ENCODE peak calls at places on chromosome 5, in eight cellular contexts. E is lung; B is naive thymus-derived CD4-positive, alpha-beta T cell; Z is fibroblast of lung; G is body of pancreas; P is OCI-LY7; T is BE2C; J is mesendoderm. L is an unnamed sample. For H3K36me3, the result is how much of the 10 kb centered on the place peaks cover.

GRCh38 chr5:75071100-75071499 is 18.7 kb upstream of the GCNT4 start:
- DNase-seq in E (no peak), B (no peak), Z (no peak), G (no peak), P (no peak), T (no peak), J (no peak), L (no peak)

GRCh38 chr5:139414601-139415121 is 10.8 kb upstream of the SPATA24 start:
- DNase-seq in E (no peak), B (no peak), Z (peak), G (no peak), P (no peak), T (no peak), J (no peak), L (no peak)

GRCh38 chr5:14707811-14708210 is 43.3 kb downstream of the OTULIN start:
- DNase-seq in E (no peak), B (no peak), Z (no peak), G (no peak), P (no peak), T (no peak), J (no peak), L (no peak)

GRCh38 chr5:28512648-28513047 is 1474.3 kb upstream of the CDH9 start:
- DNase-seq in E (no peak), B (no peak), Z (no peak), G (no peak), P (no peak), T (no peak), J (no peak), L (no peak)

GRCh38 chr5:90351101-90351500 is 58.5 kb downstream of the CETN3 start:
- DNase-seq in E (no peak), B (no peak), Z (no peak), G (no peak), P (no peak), T (no peak), J (no peak), L (no peak)

GRCh38 chr5:100760700-100761099 is 142.4 kb downstream of the ST8SIA4 start:
- DNase-seq in E (no peak), B (no peak), Z (no peak), G (no peak), P (no peak), T (no peak), J (no peak), L (no peak)

GRCh38 chr5:10555134-10555733 is 8.6 kb upstream of the ANKRD33B start:
- DNase-seq in E (no peak), B (no peak), Z (peak), G (no peak), P (no peak), T (peak), J (peak), L (no peak)

GRCh38 chr5:178466342-178466741 is 123.9 kb downstream of the COL23A1 start:
- DNase-seq in E (no peak), B (no peak), Z (no peak), G (no peak), P (no peak), T (no peak), J (no peak), L (no peak)

GRCh38 chr5:87434461-87434860 is 21.7 kb upstream of the CCNH start:
- DNase-seq in E (no peak), B (no peak), Z (no peak), G (no peak), P (no peak), T (no peak), J (no peak), L (no peak)

GRCh38 chr5:54887663-54888062 is 97.7 kb downstream of the ESM1 start:
- DNase-seq in E (no peak), B (no peak), Z (no peak), G (no peak), P (no peak), T (no peak), J (no peak), L (no peak)

GRCh38 chr5:126124706-126125345 is 298.4 kb upstream of the GRAMD2B start:
- DNase-seq in E (no peak), B (no peak), Z (peak), G (no peak), P (no peak), T (no peak), J (peak), L (no peak)

GRCh38 chr5:124592891-124593290 is 153.5 kb downstream of the ZNF608 start:
- DNase-seq in E (no peak), B (no peak), Z (no peak), G (no peak), P (no peak), T (peak), J (no peak), L (no peak)

DNA sequence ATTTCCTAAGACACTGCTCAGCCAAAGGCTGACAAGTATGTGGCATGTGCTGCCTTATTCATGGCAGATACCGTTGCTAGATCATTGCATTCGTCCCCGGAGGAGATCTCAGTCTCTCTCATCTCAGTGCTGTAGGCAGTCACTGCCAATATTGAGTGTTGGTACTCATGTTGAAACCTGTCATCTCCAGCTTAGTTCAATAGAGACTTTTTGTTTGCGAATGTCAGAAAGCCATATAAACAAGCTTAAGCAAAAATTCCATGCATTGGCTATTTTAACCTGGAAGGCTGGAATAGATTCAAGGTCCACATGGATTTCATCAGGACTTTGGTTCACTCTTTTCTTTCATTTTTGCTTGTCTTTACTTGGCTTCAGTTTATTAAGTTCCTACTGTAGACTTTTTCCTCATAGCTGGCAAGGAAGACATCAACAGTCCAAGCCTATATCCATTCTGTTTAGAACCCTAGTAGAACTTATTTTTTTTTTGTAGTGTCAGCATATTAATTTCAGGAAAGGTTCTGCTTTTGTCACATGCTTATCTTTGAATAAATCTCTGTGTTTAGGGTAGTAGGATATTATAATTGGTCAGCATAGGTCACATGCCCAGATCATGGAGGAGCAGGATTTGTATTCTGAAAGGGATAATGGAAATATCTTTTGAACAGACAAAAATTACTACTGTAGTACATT is 66.8 kb downstream of the FCHO2 start:
- DNase-seq in E (no peak), B (no peak), Z (no peak), G (no peak), P (no peak), T (no peak), J (no peak), L (no peak)
- H3K36me3 ChIP-seq in E (under half), B (under half), Z (under half), G (under half), P (under half), T (under half), J (under half), L (half or more)

GRCh38 chr5:116453920-116454319 is 120.7 kb downstream of the SEMA6A start:
- DNase-seq in E (no peak), B (no peak), Z (peak), G (no peak), P (no peak), T (no peak), J (no peak), L (no peak)

GRCh38 chr5:116454417-116454927 is 120.2 kb downstream of the SEMA6A start:
- DNase-seq in E (no peak), B (no peak), Z (peak), G (no peak), P (no peak), T (peak), J (peak), L (no peak)

GRCh38 chr5:116455061-116455460 is 119.6 kb downstream of the SEMA6A start:
- DNase-seq in E (no peak), B (no peak), Z (peak), G (no peak), P (no peak), T (no peak), J (no peak), L (no peak)

GRCh38 chr5:116452774-116453368 is 121.8 kb downstream of the SEMA6A start:
- DNase-seq in E (no peak), B (no peak), Z (peak), G (no peak), P (no peak), T (no peak), J (peak), L (no peak)

GRCh38 chr5:116456036-116456435 is 118.6 kb downstream of the SEMA6A start:
- DNase-seq in E (no peak), B (no peak), Z (no peak), G (no peak), P (no peak), T (no peak), J (no peak), L (no peak)
- H3K36me3 ChIP-seq in E (under half), B (under half), Z (under half), G (under half), P (under half), T (under half), J (under half), L (under half)

DNA sequence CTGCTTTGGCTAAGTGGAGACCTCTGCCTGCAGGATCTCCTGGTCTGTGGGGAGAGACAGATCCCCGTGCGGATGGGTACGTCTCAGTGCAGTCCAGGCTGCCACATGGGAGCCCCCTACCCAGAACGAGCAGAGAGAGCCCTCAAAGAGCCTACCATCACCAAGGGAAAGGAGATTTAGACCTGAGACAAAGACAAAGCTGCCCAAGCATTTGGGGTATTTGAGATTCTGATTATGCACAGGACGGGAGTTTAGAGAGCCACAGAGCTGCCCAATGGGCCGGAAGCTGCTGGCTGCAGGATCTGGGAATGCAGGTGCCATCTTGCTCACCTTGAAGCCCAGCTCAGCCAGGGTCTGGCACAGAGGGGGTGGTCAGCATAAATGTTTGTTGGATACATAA is 157.6 kb downstream of the FGF18 start:
- DNase-seq in E (no peak), B (no peak), Z (no peak), G (no peak), P (no peak), T (no peak), J (no peak), L (no peak)
- H3K36me3 ChIP-seq in E (under half), B (under half), Z (under half), G (under half), P (under half), T (under half), J (under half), L (under half)

GRCh38 chr5:149517461-149518122 is 33.6 kb downstream of the CSNK1A1 start:
- DNase-seq in E (no peak), B (no peak), Z (peak), G (no peak), P (no peak), T (no peak), J (no peak), L (no peak)

GRCh38 chr5:149526855-149527590 is 24.2 kb downstream of the CSNK1A1 start:
- DNase-seq in E (no peak), B (no peak), Z (peak), G (no peak), P (no peak), T (no peak), J (no peak), L (no peak)

GRCh38 chr5:149519624-149520023 is 31.6 kb downstream of the CSNK1A1 start:
- DNase-seq in E (no peak), B (no peak), Z (no peak), G (no peak), P (no peak), T (no peak), J (peak), L (no peak)

DNA sequence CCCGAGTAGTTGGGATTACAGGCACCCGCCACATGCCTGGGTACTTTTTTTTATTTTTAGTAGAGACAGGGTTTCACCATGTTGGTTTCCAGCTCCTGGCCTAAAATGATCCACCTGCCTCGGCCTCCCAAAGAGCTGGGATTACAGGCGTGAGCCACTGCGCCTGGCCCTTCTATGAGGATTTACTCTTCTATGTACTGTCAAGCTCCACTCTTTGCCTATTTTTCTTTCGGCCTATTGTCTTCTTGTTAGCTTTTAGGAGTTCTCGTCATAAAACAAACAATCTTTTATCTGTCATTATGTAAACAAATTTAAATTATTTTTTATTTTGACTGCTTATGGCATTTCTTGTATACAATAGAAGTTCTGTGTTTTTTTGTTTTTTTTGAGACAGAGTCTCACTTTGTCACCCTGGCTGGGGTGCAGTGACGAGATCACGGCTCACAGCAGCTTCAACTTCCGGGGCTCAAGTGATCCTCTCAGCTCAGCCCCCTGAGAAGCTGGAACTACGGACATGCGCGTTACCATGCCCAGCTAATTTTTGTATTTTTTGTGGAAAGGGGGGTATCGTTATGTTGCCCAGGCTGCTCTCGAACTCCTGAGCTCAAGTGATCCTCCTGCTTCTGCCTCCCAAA is 29.4 kb downstream of the CSNK1A1 start:
- DNase-seq in E (no peak), B (no peak), Z (no peak), G (no peak), P (no peak), T (no peak), J (no peak), L (no peak)
- H3K36me3 ChIP-seq in E (under half), B (under half), Z (under half), G (under half), P (half or more), T (half or more), J (under half), L (under half)

GRCh38 chr5:138385660-138386059 is 33.2 kb downstream of the KDM3B start:
- DNase-seq in E (no peak), B (no peak), Z (peak), G (no peak), P (no peak), T (no peak), J (no peak), L (no peak)

GRCh38 chr5:138389332-138389731 is 36.8 kb downstream of the KDM3B start:
- DNase-seq in E (no peak), B (no peak), Z (no peak), G (no peak), P (no peak), T (no peak), J (no peak), L (no peak)

GRCh38 chr5:138382347-138382746 is 29.9 kb downstream of the KDM3B start:
- DNase-seq in E (no peak), B (no peak), Z (no peak), G (peak), P (no peak), T (no peak), J (no peak), L (no peak)

GRCh38 chr5:138391859-138392386 is 39.4 kb downstream of the KDM3B start:
- DNase-seq in E (no peak), B (no peak), Z (no peak), G (no peak), P (no peak), T (no peak), J (no peak), L (no peak)

DNA sequence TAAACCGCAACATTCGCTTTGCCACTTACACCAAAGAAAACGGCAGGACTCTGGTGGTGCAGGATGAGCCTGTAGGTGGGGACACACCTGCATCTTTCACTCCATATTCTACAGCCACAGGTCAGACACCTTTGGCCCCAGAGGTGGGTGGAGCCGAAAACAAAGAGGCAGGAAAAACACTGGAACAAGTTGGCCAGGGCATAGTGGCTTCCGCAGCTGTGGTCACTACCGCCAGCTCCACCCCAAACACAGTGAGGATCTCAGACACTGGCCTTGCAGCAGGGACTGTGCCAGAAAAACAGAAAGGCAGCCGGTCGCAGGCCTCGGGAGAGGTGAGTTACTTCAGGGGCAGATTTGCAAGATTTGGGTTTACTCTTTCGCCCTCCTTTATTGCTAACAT is 33.8 kb downstream of the KDM3B start:
- DNase-seq in E (no peak), B (no peak), Z (peak), G (no peak), P (no peak), T (no peak), J (no peak), L (peak)
- H3K36me3 ChIP-seq in E (under half), B (under half), Z (under half), G (under half), P (half or more), T (under half), J (under half), L (under half)

GRCh38 chr5:1809416-1810035 is 8.3 kb downstream of the NDUFS6 start:
- DNase-seq in E (no peak), B (no peak), Z (no peak), G (no peak), P (no peak), T (no peak), J (no peak), L (no peak)

GRCh38 chr5:1807479-1808185 is 6.4 kb downstream of the NDUFS6 start:
- DNase-seq in E (no peak), B (no peak), Z (no peak), G (no peak), P (no peak), T (no peak), J (no peak), L (no peak)

GRCh38 chr5:1808466-1808865 is 7.3 kb downstream of the NDUFS6 start:
- DNase-seq in E (no peak), B (no peak), Z (peak), G (no peak), P (no peak), T (no peak), J (no peak), L (no peak)

GRCh38 chr5:1806974-1807373 is 5.8 kb downstream of the NDUFS6 start:
- DNase-seq in E (no peak), B (no peak), Z (no peak), G (no peak), P (no peak), T (no peak), J (no peak), L (no peak)

GRCh38 chr5:1810581-1811101 is 9.4 kb downstream of the NDUFS6 start:
- DNase-seq in E (no peak), B (no peak), Z (no peak), G (no peak), P (no peak), T (no peak), J (no peak), L (no peak)
- H3K36me3 ChIP-seq in E (under half), B (under half), Z (under half), G (under half), P (half or more), T (half or more), J (under half), L (half or more)